ENCODE peak calls at places on chromosomes 5 and 9, in five cellular contexts. Y is spleen, E is HCT116, J is psoas muscle, T is mucosa of descending colon. P is an unnamed sample.

GRCh38 chr9:127102176-127102575 is 20.3 kb downstream of the ANGPTL2 start:
- DNase-seq in Y (no peak), E (no peak), J (no peak), T (no peak), P (no peak)

GRCh38 chr9:130042406-130042930 is 521 bp downstream of the FNBP1 start:
- DNase-seq in Y (peak; percentile 92), E (no peak), J (peak; percentile 47), T (peak; percentile 37), P (no peak)

GRCh38 chr9:33676746-33677505 is 118.4 kb upstream of the PRSS3 start:
- DNase-seq in Y (peak; percentile 80), E (no peak), J (peak; percentile 30), T (peak; percentile 18), P (no peak)

GRCh38 chr9:119307471-119307870 is 61.8 kb downstream of the BRINP1 start:
- DNase-seq in Y (no peak), E (no peak), J (no peak), T (no peak), P (no peak)

GRCh38 chr5:142697846-142698245 is 12.0 kb upstream of the FGF1 start:
- DNase-seq in Y (no peak), E (no peak), J (peak; percentile 43), T (no peak), P (no peak)

GRCh38 chr5:134580001-134580460 is 52.6 kb downstream of the SAR1B start:
- DNase-seq in Y (no peak), E (no peak), J (no peak), T (no peak), P (no peak)

GRCh38 chr5:173518856-173519255 is 97.6 kb downstream of the BOD1 start:
- DNase-seq in Y (no peak), E (no peak), J (no peak), T (no peak), P (no peak)

GRCh38 chr9:105887679-105888078 is 193.3 kb downstream of the TMEM38B start:
- DNase-seq in Y (no peak), E (no peak), J (no peak), T (no peak), P (no peak)

GRCh38 chr5:79795764-79796398 is 106.2 kb downstream of the CMYA5 start:
- DNase-seq in Y (no peak), E (no peak), J (peak; percentile 35), T (no peak), P (no peak)

DNA sequence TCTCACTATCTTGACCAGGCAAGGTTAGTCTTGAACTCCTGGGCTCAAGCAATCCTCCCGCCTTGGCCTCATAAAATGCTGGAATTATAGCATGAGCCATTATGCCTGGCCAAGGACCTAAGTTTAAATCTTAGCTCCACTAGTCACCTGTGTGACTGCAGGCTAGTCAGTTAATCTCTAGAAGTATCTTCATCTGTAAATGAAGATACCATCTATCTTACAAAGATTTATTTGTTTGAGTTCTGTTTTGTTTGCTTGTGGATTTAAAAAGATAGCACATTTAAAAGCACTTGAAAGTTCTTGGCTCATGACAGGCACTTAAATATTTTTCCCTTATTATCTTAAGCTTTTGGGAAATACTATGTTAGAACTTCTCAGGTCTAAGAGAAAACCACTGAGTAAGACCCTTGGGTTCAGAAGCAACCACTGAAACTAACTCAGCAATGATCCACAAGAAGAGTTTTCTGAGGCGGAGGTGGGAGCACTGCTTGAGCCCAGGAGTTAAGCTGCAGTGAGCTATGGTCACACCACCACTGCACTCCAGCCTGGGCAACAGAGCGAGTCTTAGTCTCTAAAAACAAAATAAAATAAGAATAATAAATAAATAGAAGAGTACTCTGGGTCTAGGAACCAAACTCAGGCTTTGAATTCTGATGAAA is 19.1 kb downstream of the TMEM245 start:
- DNase-seq in Y (no peak), E (no peak), J (no peak), T (no peak), P (peak; percentile 91)
- TF ChIP-seq CTCF in Y (no peak), E (no peak), J (no peak), T (no peak), P (no peak)

DNA sequence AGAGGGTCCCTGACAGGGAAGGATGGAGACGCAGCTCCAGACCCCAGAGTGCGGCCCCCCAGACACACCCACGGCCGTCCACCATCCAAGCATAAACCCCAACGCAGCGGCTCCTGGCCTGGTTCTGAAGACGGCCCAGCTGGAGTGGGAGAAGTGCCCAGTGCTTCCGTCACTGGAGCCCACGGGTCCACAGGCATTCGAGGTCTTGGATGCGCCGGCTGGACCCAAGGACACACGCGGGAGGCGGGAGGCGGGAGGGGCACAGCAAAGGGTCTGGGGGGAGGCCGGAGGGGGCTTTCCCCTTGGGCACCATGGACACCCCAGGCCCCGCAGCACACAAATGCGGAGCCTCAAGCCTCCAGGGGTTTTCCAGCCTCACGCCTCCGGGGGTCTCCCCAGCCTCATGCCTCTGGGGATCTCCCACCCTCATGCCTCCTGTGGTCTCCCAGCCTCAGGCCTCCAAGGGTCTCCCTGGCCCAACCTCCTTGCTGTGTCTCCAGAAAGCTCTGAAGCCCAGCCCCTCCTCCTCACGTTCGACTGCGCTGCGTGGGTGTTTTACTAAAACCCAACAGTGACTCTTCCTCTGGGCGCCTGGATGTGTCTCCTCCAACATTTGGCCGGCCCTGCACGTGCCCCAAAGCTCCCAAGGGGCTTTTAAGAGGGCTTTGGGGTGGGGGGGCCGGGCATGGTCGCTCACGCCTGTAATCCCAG is 15.2 kb downstream of the EXD3 start:
- DNase-seq in Y (no peak), E (no peak), J (peak; percentile 60), T (no peak), P (no peak)
- H3K4me3 ChIP-seq in Y (peak overlapping the region; percentile 39), E (peak overlapping the region; percentile 51), J (peak overlapping the region; percentile 57), T (no peak overlapping the region), P (no peak overlapping the region)

DNA sequence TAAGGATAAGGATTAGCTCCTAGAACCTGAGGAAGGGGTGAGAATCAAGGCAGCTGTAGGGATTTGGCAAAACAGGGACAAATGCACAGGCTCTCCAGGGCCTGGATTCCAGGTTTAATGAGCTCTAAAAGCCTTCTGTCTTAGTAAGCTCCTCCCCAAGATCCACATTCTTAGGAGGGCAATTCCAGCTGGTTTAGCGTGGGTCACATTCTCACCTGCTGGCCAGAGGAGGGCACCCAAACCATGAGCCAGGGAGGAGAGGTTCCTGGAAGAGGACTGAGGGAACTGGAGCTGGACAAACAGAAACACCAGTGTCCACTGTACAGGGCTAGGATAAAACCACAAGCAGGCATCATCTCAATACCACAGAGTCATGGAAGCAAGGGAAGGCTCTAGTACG is 480.0 kb downstream of the CCDC171 start:
- DNase-seq in Y (no peak), E (peak; percentile 10), J (no peak), T (no peak), P (no peak)
- TF ChIP-seq CTCF in Y (no peak), E (peak; percentile 20), J (no peak), T (no peak), P (peak; percentile 47)

GRCh38 chr5:87119588-87119987 is 148.1 kb upstream of the RASA1 start:
- DNase-seq in Y (no peak), E (no peak), J (no peak), T (no peak), P (no peak)

GRCh38 chr5:87120518-87121314 is 147.0 kb upstream of the RASA1 start:
- DNase-seq in Y (no peak), E (peak; percentile 85), J (no peak), T (no peak), P (peak; percentile 50)

GRCh38 chr5:87122171-87122977 is 145.3 kb upstream of the RASA1 start:
- DNase-seq in Y (no peak), E (no peak), J (no peak), T (no peak), P (no peak)

GRCh38 chr5:87125796-87126195 is 141.9 kb upstream of the RASA1 start:
- DNase-seq in Y (no peak), E (no peak), J (no peak), T (no peak), P (no peak)

GRCh38 chr5:87121315-87122170 is 146.1 kb upstream of the RASA1 start:
- DNase-seq in Y (no peak), E (peak; percentile 71), J (no peak), T (peak; percentile 14), P (no peak)
- H3K4me3 ChIP-seq in Y (no peak overlapping the region), E (peak overlapping the region; percentile 31), J (no peak overlapping the region), T (no peak overlapping the region), P (no peak overlapping the region)

GRCh38 chr5:96254980-96255681 is 177.9 kb downstream of the PCSK1 start:
- DNase-seq in Y (no peak), E (no peak), J (no peak), T (no peak), P (no peak)

GRCh38 chr5:96259211-96259772 is 173.8 kb downstream of the PCSK1 start:
- DNase-seq in Y (no peak), E (no peak), J (no peak), T (no peak), P (no peak)

GRCh38 chr5:96257904-96258303 is 175.1 kb downstream of the PCSK1 start:
- DNase-seq in Y (no peak), E (no peak), J (no peak), T (no peak), P (no peak)

GRCh38 chr5:96258692-96259091 is 174.4 kb downstream of the PCSK1 start:
- DNase-seq in Y (no peak), E (no peak), J (no peak), T (no peak), P (no peak)

GRCh38 chr5:96256795-96257470 is 176.1 kb downstream of the PCSK1 start:
- DNase-seq in Y (no peak), E (peak; percentile 49), J (peak; percentile 17), T (peak; percentile 37), P (no peak)
- TF ChIP-seq CTCF in Y (no peak), E (peak; percentile 16), J (no peak), T (no peak), P (no peak)

DNA sequence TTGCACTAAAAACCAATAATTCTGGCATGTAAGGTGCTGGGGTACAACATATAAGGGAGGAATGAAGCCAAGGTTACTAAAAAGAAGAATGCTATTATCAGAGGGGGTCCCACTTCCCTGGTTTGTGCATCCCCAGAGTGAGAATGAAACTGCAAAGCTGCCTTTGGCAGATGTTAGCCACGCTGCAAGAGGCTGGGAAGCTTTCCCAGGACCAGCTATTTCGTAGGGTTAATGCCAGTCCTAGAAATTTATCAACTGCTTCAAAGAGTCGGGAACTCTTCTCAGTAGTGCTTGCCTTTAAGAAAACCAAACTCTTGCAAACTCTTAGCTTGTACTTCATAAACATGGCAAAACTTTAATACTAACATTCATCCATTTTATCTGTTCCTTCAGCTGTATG is 87.5 kb upstream of the NR5A1 start:
- DNase-seq in Y (no peak), E (no peak), J (no peak), T (no peak), P (no peak)
- H3K4me3 ChIP-seq in Y (no peak overlapping the region), E (no peak overlapping the region), J (no peak overlapping the region), T (no peak overlapping the region), P (no peak overlapping the region)

P was measured in LNCaP clone FGC.